ENCODE peak calls at places on chromosomes 13 and 19, in five cellular contexts. H is PC-3, R is thoracic aorta, J is neural progenitor cell, N is tibial nerve. Y is an unnamed sample.

GRCh38 chr19:55348317-55349034 is 6.0 kb downstream of the COX6B2 start:
- DNase-seq in H (no peak), R (no peak), J (peak; percentile 63), N (no peak), Y (no peak)

GRCh38 chr19:29337029-29337428 is 124.1 kb upstream of the UQCRFS1 start:
- DNase-seq in H (no peak), R (no peak), J (no peak), N (no peak), Y (no peak)

GRCh38 chr19:40054632-40055031 is 1.4 kb downstream of the ZNF780B start:
- DNase-seq in H (no peak), R (no peak), J (no peak), N (no peak), Y (no peak)

GRCh38 chr19:50702870-50703829 is 16.5 kb downstream of the SHANK1 start:
- DNase-seq in H (peak; percentile 57), R (no peak), J (no peak), N (no peak), Y (no peak)

GRCh38 chr13:40452741-40453665 is 213.4 kb downstream of the FOXO1 start:
- DNase-seq in H (peak; percentile 86), R (no peak), J (no peak), N (no peak), Y (peak; percentile 98)

GRCh38 chr13:21341637-21342422 is 117.3 kb downstream of the ZDHHC20 start:
- DNase-seq in H (no peak), R (no peak), J (no peak), N (no peak), Y (no peak)

GRCh38 chr13:82002693-82003092 is 1661.8 kb upstream of the SPRY2 start:
- DNase-seq in H (no peak), R (no peak), J (no peak), N (no peak), Y (no peak)

GRCh38 chr13:87889241-87889640 is 218.1 kb downstream of the SLITRK5 start:
- DNase-seq in H (no peak), R (no peak), J (no peak), N (no peak), Y (no peak)

GRCh38 chr19:20565321-20566018 is at the start of gene ZNF737:
- DNase-seq in H (peak; percentile 46), R (peak; percentile 88), J (peak; percentile 98), N (peak; percentile 99), Y (peak; percentile 96)
- TF ChIP-seq CTCF in H (no peak), R (peak; percentile 55), J (peak; percentile 34), N (peak; percentile 17), Y (peak; percentile 33)

DNA sequence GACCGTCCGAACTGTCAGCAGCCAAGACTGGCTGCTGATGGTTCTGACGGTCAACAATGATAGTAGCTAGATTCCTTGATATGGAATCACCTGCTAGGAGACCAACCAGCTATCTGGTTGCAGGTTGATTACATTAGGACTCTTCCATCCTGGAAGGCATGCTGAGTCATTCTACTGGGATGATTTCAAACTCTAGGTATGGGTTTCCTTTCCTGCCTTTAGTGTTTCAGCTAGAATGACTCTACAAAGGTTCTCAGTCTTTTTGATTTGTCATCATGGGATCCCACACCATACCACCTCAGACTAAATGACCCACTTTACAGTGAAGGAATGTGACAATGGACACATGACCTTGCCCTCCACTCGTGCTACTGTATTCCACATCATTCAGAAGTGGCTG is 138.1 kb upstream of the KL start:
- DNase-seq in H (peak; percentile 69), R (no peak), J (no peak), N (no peak), Y (peak; percentile 91)
- H3K4me3 ChIP-seq in H (no peak overlapping the region), R (no peak overlapping the region), J (no peak overlapping the region), N (no peak overlapping the region), Y (no peak overlapping the region)

GRCh38 chr19:48311384-48311783 is 14.0 kb upstream of the EMP3 start:
- DNase-seq in H (no peak), R (no peak), J (no peak), N (no peak), Y (no peak)

GRCh38 chr19:48310227-48310626 is 15.1 kb upstream of the EMP3 start:
- DNase-seq in H (no peak), R (no peak), J (no peak), N (no peak), Y (no peak)

GRCh38 chr19:48303367-48303766 is 22.0 kb upstream of the EMP3 start:
- DNase-seq in H (no peak), R (no peak), J (no peak), N (no peak), Y (no peak)

GRCh38 chr19:48303866-48304265 is 21.5 kb upstream of the EMP3 start:
- DNase-seq in H (no peak), R (no peak), J (no peak), N (no peak), Y (no peak)

GRCh38 chr19:48308695-48309586 is 16.4 kb upstream of the EMP3 start:
- DNase-seq in H (no peak), R (no peak), J (peak; percentile 55), N (no peak), Y (peak; percentile 36)
- TF ChIP-seq CTCF in H (peak; percentile 15), R (no peak), J (peak; percentile 37), N (no peak), Y (peak; percentile 35)

DNA sequence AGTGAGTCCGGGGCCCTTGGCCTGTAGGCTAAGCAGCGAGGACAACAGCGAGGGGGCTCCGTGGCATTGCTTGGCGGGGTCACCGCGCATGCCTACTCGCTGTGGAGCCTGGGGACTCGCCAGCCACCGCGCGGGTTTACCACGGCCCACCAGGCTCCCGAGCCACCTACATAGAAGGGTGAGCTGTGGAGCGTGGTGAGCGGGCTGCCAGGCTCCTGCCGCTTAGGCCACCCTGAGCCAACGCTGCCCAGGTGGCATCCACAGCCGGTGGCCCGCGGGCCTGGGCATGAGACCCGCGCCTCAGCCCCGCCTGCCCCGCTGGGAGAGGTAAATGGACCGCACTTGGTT is 31.2 kb downstream of the C1QTNF9 start:
- DNase-seq in H (no peak), R (no peak), J (no peak), N (no peak), Y (no peak)
- H3K4me3 ChIP-seq in H (no peak overlapping the region), R (no peak overlapping the region), J (no peak overlapping the region), N (no peak overlapping the region), Y (no peak overlapping the region)

GRCh38 chr19:6501740-6502648 is at the start of gene TUBB4A:
- DNase-seq in H (peak; percentile 17), R (no peak), J (peak; percentile 56), N (no peak), Y (no peak)
- TF ChIP-seq CTCF in H (no peak), R (no peak), J (peak; percentile 22), N (no peak), Y (no peak)

GRCh38 chr19:4061178-4061682 is 5.5 kb downstream of the ZBTB7A start:
- DNase-seq in H (peak; percentile 51), R (peak; percentile 46), J (no peak), N (peak; percentile 79), Y (peak; percentile 73)
- H3K4me3 ChIP-seq in H (peak overlapping the region; percentile 58), R (peak overlapping the region; percentile 99), J (no peak overlapping the region), N (peak overlapping the region; percentile 27), Y (peak overlapping the region; percentile 32)

DNA sequence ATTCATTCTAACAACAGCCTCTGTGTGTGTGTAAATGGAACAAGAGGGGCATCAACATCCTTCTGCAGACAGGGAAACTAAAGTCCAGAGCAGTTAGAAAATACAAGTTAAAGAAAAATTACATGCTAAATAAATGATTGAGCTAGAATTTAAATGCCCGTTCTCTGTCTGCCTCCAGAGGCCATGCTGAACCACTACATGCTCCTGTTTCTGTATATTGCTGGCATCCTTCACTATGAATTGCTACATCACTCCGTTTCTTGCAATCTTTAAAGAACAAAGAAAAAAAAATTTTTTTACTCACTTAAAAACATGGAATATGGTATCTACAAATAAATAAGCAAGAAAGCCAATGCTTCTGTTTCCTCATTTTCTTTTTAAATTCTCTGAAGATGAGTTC is 47.9 kb downstream of the DCT start:
- DNase-seq in H (no peak), R (no peak), J (no peak), N (no peak), Y (no peak)
- TF ChIP-seq CTCF in H (peak; percentile 41), R (no peak), J (no peak), N (no peak), Y (no peak)

GRCh38 chr13:110471833-110472162 is 89.7 kb downstream of the RAB20 start:
- DNase-seq in H (no peak), R (no peak), J (no peak), N (peak; percentile 53), Y (no peak)

GRCh38 chr13:110472904-110473563 is 88.5 kb downstream of the RAB20 start:
- DNase-seq in H (no peak), R (no peak), J (no peak), N (no peak), Y (no peak)

GRCh38 chr13:110470272-110471009 is 91.1 kb downstream of the RAB20 start:
- DNase-seq in H (no peak), R (no peak), J (no peak), N (no peak), Y (no peak)

GRCh38 chr13:110469597-110469996 is 91.9 kb downstream of the RAB20 start:
- DNase-seq in H (no peak), R (no peak), J (no peak), N (no peak), Y (no peak)

DNA sequence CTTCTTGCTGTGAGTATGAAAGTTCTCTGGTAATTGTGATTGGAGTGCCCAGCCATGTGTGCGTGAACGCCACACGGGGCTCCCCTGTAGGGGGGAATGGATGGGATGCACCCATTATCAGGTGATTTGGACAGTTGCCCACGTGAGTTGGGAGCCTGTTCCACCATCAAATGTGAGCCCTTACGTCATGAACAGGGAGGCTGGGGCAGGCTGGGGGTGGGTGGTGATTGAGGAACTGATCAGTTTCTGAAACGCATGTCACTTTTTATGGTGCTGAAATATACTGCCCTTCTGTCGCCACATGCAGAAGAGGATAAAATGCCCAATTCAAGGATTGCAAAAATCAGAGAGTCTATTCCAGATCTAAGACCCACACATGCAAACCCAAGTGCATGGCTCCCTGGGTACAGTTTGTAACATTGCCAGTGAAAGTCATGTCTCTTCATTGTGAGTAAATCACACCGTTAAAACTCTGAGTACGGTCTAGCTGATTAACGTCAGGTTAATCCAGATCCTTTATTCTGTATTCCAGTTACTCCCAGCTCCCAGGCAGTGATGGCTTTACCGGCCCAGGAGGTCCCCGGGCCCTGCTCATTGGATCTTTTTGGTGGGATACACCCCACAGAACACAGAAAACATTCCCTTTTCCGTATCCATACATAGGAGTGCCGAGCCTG is 90.2 kb downstream of the RAB20 start:
- DNase-seq in H (no peak), R (no peak), J (no peak), N (peak; percentile 30), Y (no peak)
- H3K4me3 ChIP-seq in H (no peak overlapping the region), R (no peak overlapping the region), J (no peak overlapping the region), N (no peak overlapping the region), Y (no peak overlapping the region)